ENCODE peak calls at places on chromosomes 13 and 19, in four cellular contexts. One of them, this sample, is unnamed.

GRCh38 chr13:33870046-33870668 is 52.2 kb downstream of the RFC3 start:
- DNase-seq in HT1080: no peak
- DNase-seq in HS-5: no peak
- DNase-seq in NCI-H1105 treated with DMSO at 0.1 percent for 48 hours: peak; percentile 84
- DNase-seq in this sample: no peak

GRCh38 chr13:27174766-27175455 is 3.3 kb upstream of the USP12 start:
- DNase-seq in HS-5: no peak
- DNase-seq in NCI-H1105 treated with DMSO at 0.1 percent for 48 hours: no peak
- DNase-seq in HT1080: no peak
- DNase-seq in this sample: no peak

GRCh38 chr19:47644199-47644598 is 35.3 kb downstream of the BICRA start:
- DNase-seq in NCI-H1105 treated with DMSO at 0.1 percent for 48 hours: no peak
- DNase-seq in HS-5: no peak
- DNase-seq in HT1080: no peak
- DNase-seq in this sample: no peak

GRCh38 chr19:54014920-54015560 is 23.6 kb downstream of the CACNG6 start:
- DNase-seq in HS-5: no peak
- DNase-seq in HT1080: no peak
- DNase-seq in NCI-H1105 treated with DMSO at 0.1 percent for 48 hours: peak; percentile 66
- DNase-seq in this sample: no peak

GRCh38 chr19:19406878-19407639 is 1.6 kb downstream of the GATAD2A start:
- DNase-seq in HT1080: peak; percentile 52
- DNase-seq in HS-5: no peak
- DNase-seq in NCI-H1105 treated with DMSO at 0.1 percent for 48 hours: no peak
- DNase-seq in this sample: no peak

GRCh38 chr19:48415395-48415794 is 21.9 kb downstream of the GRIN2D start:
- DNase-seq in NCI-H1105 treated with DMSO at 0.1 percent for 48 hours: no peak
- DNase-seq in HT1080: no peak
- DNase-seq in HS-5: no peak
- DNase-seq in this sample: no peak

GRCh38 chr13:31476266-31476665 is 263.1 kb upstream of the RXFP2 start:
- DNase-seq in NCI-H1105 treated with DMSO at 0.1 percent for 48 hours: no peak
- DNase-seq in HS-5: peak; percentile 49
- DNase-seq in HT1080: peak; percentile 55
- DNase-seq in this sample: peak; percentile 88

GRCh38 chr13:28411859-28412353 is 83.0 kb downstream of the FLT1 start:
- DNase-seq in HS-5: no peak
- DNase-seq in HT1080: no peak
- DNase-seq in NCI-H1105 treated with DMSO at 0.1 percent for 48 hours: no peak
- DNase-seq in this sample: no peak

GRCh38 chr19:34482380-34483250 is 1.1 kb downstream of the WTIP start:
- DNase-seq in NCI-H1105 treated with DMSO at 0.1 percent for 48 hours: no peak
- DNase-seq in HT1080: no peak
- DNase-seq in HS-5: no peak
- DNase-seq in this sample: no peak

GRCh38 chr19:29086182-29086581 is 126.8 kb downstream of the UQCRFS1 start:
- DNase-seq in NCI-H1105 treated with DMSO at 0.1 percent for 48 hours: no peak
- DNase-seq in HS-5: no peak
- DNase-seq in HT1080: no peak
- DNase-seq in this sample: no peak

GRCh38 chr19:35344511-35345031 is 3.1 kb upstream of the FFAR1 start:
- DNase-seq in NCI-H1105 treated with DMSO at 0.1 percent for 48 hours: no peak
- DNase-seq in HS-5: no peak
- DNase-seq in HT1080: no peak
- DNase-seq in this sample: no peak

GRCh38 chr13:71477735-71478134 is 389.3 kb downstream of the DACH1 start:
- DNase-seq in HT1080: peak; percentile 5
- DNase-seq in HS-5: no peak
- DNase-seq in NCI-H1105 treated with DMSO at 0.1 percent for 48 hours: no peak
- DNase-seq in this sample: no peak

GRCh38 chr19:40623403-40624239 is 22.5 kb downstream of the LTBP4 start:
- DNase-seq in HS-5: no peak
- DNase-seq in NCI-H1105 treated with DMSO at 0.1 percent for 48 hours: no peak
- DNase-seq in HT1080: peak; percentile 63
- DNase-seq in this sample: no peak

GRCh38 chr19:35549174-35549788 is 3.9 kb downstream of the TMEM147 start:
- DNase-seq in HS-5: no peak
- DNase-seq in NCI-H1105 treated with DMSO at 0.1 percent for 48 hours: peak; percentile 70
- DNase-seq in HT1080: peak; percentile 43
- DNase-seq in this sample: no peak

GRCh38 chr19:7426986-7427385 is 61.8 kb downstream of the PEX11G start:
- DNase-seq in HT1080: no peak
- DNase-seq in NCI-H1105 treated with DMSO at 0.1 percent for 48 hours: no peak
- DNase-seq in HS-5: no peak
- DNase-seq in this sample: no peak

GRCh38 chr13:53201454-53202225 is 173.0 kb downstream of the OLFM4 start:
- DNase-seq in HS-5: no peak
- DNase-seq in HT1080: no peak
- DNase-seq in NCI-H1105 treated with DMSO at 0.1 percent for 48 hours: no peak
- DNase-seq in this sample: no peak

GRCh38 chr19:1651548-1652394 is 644 bp downstream of the TCF3 start:
- DNase-seq in NCI-H1105 treated with DMSO at 0.1 percent for 48 hours: no peak
- DNase-seq in HS-5: no peak
- DNase-seq in HT1080: no peak
- DNase-seq in this sample: no peak

GRCh38 chr13:20475927-20476691 is 49.5 kb downstream of the CRYL1 start:
- DNase-seq in HS-5: no peak
- DNase-seq in NCI-H1105 treated with DMSO at 0.1 percent for 48 hours: no peak
- DNase-seq in HT1080: peak; percentile 67
- DNase-seq in this sample: no peak

GRCh38 chr19:33312065-33312464 is 9.7 kb upstream of the CEBPA start:
- DNase-seq in HT1080: no peak
- DNase-seq in HS-5: no peak
- DNase-seq in NCI-H1105 treated with DMSO at 0.1 percent for 48 hours: no peak
- DNase-seq in this sample: no peak

GRCh38 chr13:31365630-31366029 is 165.9 kb downstream of the B3GLCT start:
- DNase-seq in HT1080: no peak
- DNase-seq in NCI-H1105 treated with DMSO at 0.1 percent for 48 hours: no peak
- DNase-seq in HS-5: no peak
- DNase-seq in this sample: no peak

GRCh38 chr19:38173324-38174041 is 50.5 kb downstream of the DPF1 start:
- DNase-seq in NCI-H1105 treated with DMSO at 0.1 percent for 48 hours: peak; percentile 85
- DNase-seq in HS-5: no peak
- DNase-seq in HT1080: no peak
- DNase-seq in this sample: no peak

GRCh38 chr19:33997690-33998089 is 174.6 kb upstream of the LSM14A start:
- DNase-seq in NCI-H1105 treated with DMSO at 0.1 percent for 48 hours: no peak
- DNase-seq in HT1080: no peak
- DNase-seq in HS-5: no peak
- DNase-seq in this sample: no peak

GRCh38 chr19:15432629-15433518 is 14.1 kb upstream of the AKAP8L start:
- DNase-seq in HS-5: no peak
- DNase-seq in HT1080: peak; percentile 80
- DNase-seq in NCI-H1105 treated with DMSO at 0.1 percent for 48 hours: peak; percentile 86
- DNase-seq in this sample: peak; percentile 55

GRCh38 chr13:43100667-43101066 is 77.3 kb downstream of the DNAJC15 start:
- DNase-seq in HT1080: no peak
- DNase-seq in NCI-H1105 treated with DMSO at 0.1 percent for 48 hours: no peak
- DNase-seq in HS-5: no peak
- DNase-seq in this sample: no peak

GRCh38 chr19:16714702-16715294 is 4.8 kb upstream of the NWD1 start:
- DNase-seq in HS-5: no peak
- DNase-seq in NCI-H1105 treated with DMSO at 0.1 percent for 48 hours: peak; percentile 40
- DNase-seq in HT1080: peak; percentile 39
- DNase-seq in this sample: no peak

GRCh38 chr19:49565261-49565660 is 15.1 kb downstream of the NOSIP start:
- DNase-seq in HT1080: no peak
- DNase-seq in NCI-H1105 treated with DMSO at 0.1 percent for 48 hours: no peak
- DNase-seq in HS-5: no peak
- DNase-seq in this sample: no peak

GRCh38 chr13:36639610-36640009 is 34.2 kb upstream of the SERTM1 start:
- DNase-seq in HT1080: no peak
- DNase-seq in HS-5: no peak
- DNase-seq in NCI-H1105 treated with DMSO at 0.1 percent for 48 hours: no peak
- DNase-seq in this sample: no peak

GRCh38 chr19:36420961-36421748 is 2.7 kb upstream of the ZFP82 start:
- DNase-seq in HS-5: no peak
- DNase-seq in NCI-H1105 treated with DMSO at 0.1 percent for 48 hours: no peak
- DNase-seq in HT1080: no peak
- DNase-seq in this sample: no peak

GRCh38 chr19:53824134-53824611 is at the start of gene NLRP12:
- DNase-seq in HT1080: no peak
- DNase-seq in NCI-H1105 treated with DMSO at 0.1 percent for 48 hours: no peak
- DNase-seq in HS-5: no peak
- DNase-seq in this sample: no peak

GRCh38 chr13:30872685-30873443 is 33.2 kb upstream of the MEDAG start:
- DNase-seq in HT1080: peak; percentile 91
- DNase-seq in HS-5: peak; percentile 14
- DNase-seq in NCI-H1105 treated with DMSO at 0.1 percent for 48 hours: no peak
- DNase-seq in this sample: peak; percentile 68

GRCh38 chr19:1947651-1948209 is 6.8 kb downstream of the CSNK1G2 start:
- DNase-seq in HT1080: no peak
- DNase-seq in HS-5: no peak
- DNase-seq in NCI-H1105 treated with DMSO at 0.1 percent for 48 hours: no peak
- DNase-seq in this sample: no peak

GRCh38 chr19:9151367-9151766 is 11.2 kb downstream of the ZNF317 start:
- DNase-seq in HS-5: no peak
- DNase-seq in NCI-H1105 treated with DMSO at 0.1 percent for 48 hours: no peak
- DNase-seq in HT1080: no peak
- DNase-seq in this sample: no peak

GRCh38 chr19:7288977-7289376 is 5.2 kb downstream of the INSR start:
- DNase-seq in HS-5: no peak
- DNase-seq in NCI-H1105 treated with DMSO at 0.1 percent for 48 hours: no peak
- DNase-seq in HT1080: no peak
- DNase-seq in this sample: no peak

GRCh38 chr13:31878955-31879354 is 139.6 kb downstream of the RXFP2 start:
- DNase-seq in NCI-H1105 treated with DMSO at 0.1 percent for 48 hours: peak; percentile 65
- DNase-seq in HS-5: no peak
- DNase-seq in HT1080: no peak
- DNase-seq in this sample: no peak

GRCh38 chr13:114017028-114017630 is 43.3 kb upstream of the C13orf46 start:
- DNase-seq in NCI-H1105 treated with DMSO at 0.1 percent for 48 hours: no peak
- DNase-seq in HS-5: no peak
- DNase-seq in HT1080: peak; percentile 24
- DNase-seq in this sample: no peak

GRCh38 chr19:39403331-39404312 is 3.0 kb upstream of the ZFP36 start:
- DNase-seq in HS-5: peak; percentile 98
- DNase-seq in HT1080: peak; percentile 97
- DNase-seq in NCI-H1105 treated with DMSO at 0.1 percent for 48 hours: no peak
- DNase-seq in this sample: peak; percentile 78

GRCh38 chr19:13748169-13748884 is 16.0 kb upstream of the MRI1 start:
- DNase-seq in NCI-H1105 treated with DMSO at 0.1 percent for 48 hours: peak; percentile 24
- DNase-seq in HS-5: no peak
- DNase-seq in HT1080: no peak
- DNase-seq in this sample: peak; percentile 32